ENCODE peak calls at places on chromosomes 12 and 14, in ten cellular contexts. H, L, V, U, T, N, D, J, R and M are unnamed samples.
A peak's percentile ranks its signal among the peaks of the same experiment; 100 is the strongest.

GRCh38 chr14:59020382-59020781 is 168.1 kb upstream of the DAAM1 start:
- DNase-seq in H (peak; percentile 23), L (no peak), V (peak; percentile 24), U (no peak), T (no peak), N (no peak), D (peak; percentile 27), J (peak; percentile 41), R (no peak), M (no peak)

GRCh38 chr12:103642240-103642864 is 55.3 kb downstream of the STAB2 start:
- DNase-seq in H (no peak), L (no peak), V (no peak), U (no peak), T (no peak), N (no peak), D (no peak), J (no peak), R (no peak), M (no peak)

GRCh38 chr12:92140919-92141536 is 4.6 kb downstream of the BTG1 start:
- DNase-seq in H (no peak), L (no peak), V (peak; percentile 37), U (no peak), T (no peak), N (no peak), D (no peak), J (no peak), R (no peak), M (no peak)

GRCh38 chr12:6052940-6053329 is 71.5 kb downstream of the VWF start:
- DNase-seq in H (no peak), L (no peak), V (no peak), U (no peak), T (no peak), N (no peak), D (peak; percentile 51), J (no peak), R (no peak), M (no peak)

GRCh38 chr14:69460093-69460701 is 24.3 kb upstream of the PLEKHD1 start:
- DNase-seq in H (peak; percentile 85), L (peak; percentile 71), V (peak; percentile 93), U (peak; percentile 35), T (peak; percentile 73), N (peak; percentile 80), D (peak; percentile 85), J (peak; percentile 85), R (peak; percentile 53), M (peak; percentile 71)

GRCh38 chr12:107891967-107892366 is 117.5 kb downstream of the ASCL4 start:
- DNase-seq in H (peak; percentile 7), L (no peak), V (peak; percentile 31), U (no peak), T (no peak), N (no peak), D (peak; percentile 19), J (peak; percentile 6), R (no peak), M (no peak)

GRCh38 chr14:55141812-55142211 is 12.8 kb downstream of the LGALS3 start:
- DNase-seq in H (no peak), L (no peak), V (no peak), U (no peak), T (no peak), N (no peak), D (no peak), J (no peak), R (no peak), M (no peak)

GRCh38 chr14:58368951-58369350 is 26.8 kb upstream of the TOMM20L start:
- DNase-seq in H (no peak), L (no peak), V (no peak), U (no peak), T (no peak), N (no peak), D (no peak), J (no peak), R (no peak), M (no peak)

GRCh38 chr12:49331360-49332222 is 5.4 kb downstream of the C1QL4 start:
- DNase-seq in H (peak; percentile 68), L (no peak), V (peak; percentile 87), U (no peak), T (peak; percentile 62), N (peak; percentile 44), D (peak; percentile 86), J (peak; percentile 51), R (no peak), M (no peak)

GRCh38 chr12:119178544-119179334 is at the start of gene HSPB8:
- DNase-seq in H (peak; percentile 93), L (peak; percentile 69), V (peak; percentile 44), U (no peak), T (peak; percentile 83), N (peak; percentile 88), D (peak; percentile 96), J (peak; percentile 70), R (no peak), M (no peak)

GRCh38 chr14:103623308-103623707 is 5.7 kb upstream of the KLC1 start:
- DNase-seq in H (no peak), L (no peak), V (no peak), U (no peak), T (no peak), N (no peak), D (no peak), J (no peak), R (no peak), M (no peak)

GRCh38 chr12:125373375-125373774 is 308.1 kb downstream of the AACS start:
- DNase-seq in H (no peak), L (no peak), V (no peak), U (no peak), T (no peak), N (no peak), D (no peak), J (no peak), R (no peak), M (no peak)